ENCODE peak calls at places on chromosome 15, in five cellular contexts. Q is AG04450, R is IMR-90, G is GM23338, X is GM23248. Y is an unnamed sample.

GRCh38 chr15:29268706-29269484 is 727 bp downstream of the NSMCE3 start:
- DNase-seq in Q (no peak), R (peak; percentile 34), G (peak; percentile 66), X (peak; percentile 73), Y (no peak)

GRCh38 chr15:60648928-60649679 is 170.2 kb upstream of the ICE2 start:
- DNase-seq in Q (no peak), R (no peak), G (no peak), X (no peak), Y (no peak)

GRCh38 chr15:87582169-87582568 is 674.4 kb downstream of the NTRK3 start:
- DNase-seq in Q (no peak), R (no peak), G (peak; percentile 56), X (peak; percentile 9), Y (no peak)

GRCh38 chr15:66071621-66072295 is 181.8 kb downstream of the MEGF11 start:
- DNase-seq in Q (no peak), R (no peak), G (no peak), X (peak; percentile 61), Y (no peak)

GRCh38 chr15:60660290-60661051 is 181.5 kb upstream of the ICE2 start:
- DNase-seq in Q (no peak), R (peak; percentile 73), G (no peak), X (peak; percentile 91), Y (peak; percentile 22)

GRCh38 chr15:56613826-56614225 is 119.5 kb downstream of the ZNF280D start:
- DNase-seq in Q (no peak), R (no peak), G (no peak), X (no peak), Y (no peak)

GRCh38 chr15:29045717-29046116 is 159.9 kb downstream of the APBA2 start:
- DNase-seq in Q (no peak), R (peak; percentile 73), G (no peak), X (peak; percentile 39), Y (no peak)

GRCh38 chr15:69701198-69701597 is 248.6 kb downstream of the RPLP1 start:
- DNase-seq in Q (no peak), R (no peak), G (no peak), X (no peak), Y (no peak)

GRCh38 chr15:98941595-98942255 is 65.9 kb downstream of the PGPEP1L start:
- DNase-seq in Q (no peak), R (no peak), G (no peak), X (no peak), Y (no peak)

GRCh38 chr15:36432162-36432561 is 147.3 kb upstream of the CDIN1 start:
- DNase-seq in Q (peak; percentile 26), R (peak; percentile 88), G (no peak), X (peak; percentile 74), Y (no peak)

GRCh38 chr15:70088887-70089691 is 8.6 kb downstream of the TLE3 start:
- DNase-seq in Q (no peak), R (peak; percentile 71), G (peak; percentile 46), X (peak; percentile 88), Y (no peak)

GRCh38 chr15:43317566-43318184 is 12.7 kb downstream of the LCMT2 start:
- DNase-seq in Q (no peak), R (no peak), G (no peak), X (no peak), Y (no peak)

GRCh38 chr15:63872759-63873510 is 39.2 kb upstream of the HERC1 start:
- DNase-seq in Q (no peak), R (peak; percentile 53), G (no peak), X (peak; percentile 38), Y (no peak)

GRCh38 chr15:96264801-96265515 is 65.5 kb upstream of the NR2F2 start:
- DNase-seq in Q (no peak), R (peak; percentile 60), G (no peak), X (peak; percentile 53), Y (no peak)

GRCh38 chr15:99019558-99020540 is 12.3 kb upstream of the PGPEP1L start:
- DNase-seq in Q (no peak), R (peak; percentile 65), G (no peak), X (peak; percentile 95), Y (peak; percentile 3)

GRCh38 chr15:101070502-101071273 is 151.5 kb downstream of the LRRK1 start:
- DNase-seq in Q (peak; percentile 30), R (peak; percentile 89), G (peak; percentile 41), X (peak; percentile 90), Y (no peak)

GRCh38 chr15:96285306-96285705 is 45.2 kb upstream of the NR2F2 start:
- DNase-seq in Q (peak; percentile 97), R (peak; percentile 99), G (no peak), X (peak; percentile 80), Y (no peak)

GRCh38 chr15:48645558-48646330 is at the start of gene FBN1:
- DNase-seq in Q (peak; percentile 78), R (peak; percentile 90), G (peak; percentile 86), X (peak; percentile 95), Y (peak; percentile 82)

GRCh38 chr15:87416591-87417257 is 839.8 kb downstream of the NTRK3 start:
- DNase-seq in Q (no peak), R (no peak), G (no peak), X (no peak), Y (no peak)

GRCh38 chr15:39908186-39908585 is 11.9 kb downstream of the GPR176 start:
- DNase-seq in Q (peak; percentile 80), R (peak; percentile 96), G (no peak), X (peak; percentile 95), Y (no peak)

GRCh38 chr15:69760263-69760855 is 307.7 kb downstream of the RPLP1 start:
- DNase-seq in Q (no peak), R (peak; percentile 60), G (no peak), X (peak; percentile 53), Y (no peak)

GRCh38 chr15:99453646-99454045 is 112.1 kb upstream of the MEF2A start:
- DNase-seq in Q (no peak), R (no peak), G (no peak), X (no peak), Y (no peak)

GRCh38 chr15:64279131-64279530 is 76.8 kb downstream of the CSNK1G1 start:
- DNase-seq in Q (no peak), R (peak; percentile 49), G (no peak), X (no peak), Y (no peak)

GRCh38 chr15:48005921-48006541 is 114.8 kb upstream of the SLC24A5 start:
- DNase-seq in Q (no peak), R (no peak), G (peak; percentile 65), X (peak; percentile 7), Y (no peak)

GRCh38 chr15:83673385-83673784 is 19.5 kb downstream of the ADAMTSL3 start:
- DNase-seq in Q (no peak), R (no peak), G (no peak), X (no peak), Y (no peak)

GRCh38 chr15:74891469-74891868 is 1.6 kb downstream of the MPI start:
- DNase-seq in Q (no peak), R (no peak), G (no peak), X (no peak), Y (no peak)
- H3K27ac ChIP-seq in Q (no peak overlapping the region), R (no peak overlapping the region), G (no peak overlapping the region), X (no peak overlapping the region), Y (no peak overlapping the region)

DNA sequence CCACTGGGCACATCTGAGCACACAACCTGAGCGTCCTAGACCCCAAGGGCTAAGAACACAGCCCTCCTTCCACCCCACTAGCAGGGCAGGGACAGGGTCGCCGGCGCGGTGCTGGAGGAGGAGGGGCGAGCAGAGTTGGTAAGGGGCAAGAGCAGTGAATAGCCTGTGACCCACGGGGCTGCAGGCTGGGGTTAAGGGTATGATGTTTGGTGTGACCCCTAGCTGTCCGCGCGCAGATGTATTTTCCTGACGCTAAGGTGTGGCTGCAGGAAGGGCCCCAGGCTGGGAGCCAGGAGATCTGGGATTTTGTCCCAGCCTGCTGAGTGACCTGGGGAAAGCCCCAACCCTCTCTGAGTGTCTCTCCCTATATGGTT is 1.3 kb upstream of the C15orf39 start:
- DNase-seq in Q (no peak), R (no peak), G (no peak), X (no peak), Y (no peak)
- H3K27ac ChIP-seq in Q (no peak overlapping the region), R (no peak overlapping the region), G (peak overlapping the region; percentile 59), X (no peak overlapping the region), Y (no peak overlapping the region)

GRCh38 chr15:59218710-59219109 is 12.1 kb downstream of the LDHAL6B start:
- DNase-seq in Q (no peak), R (no peak), G (no peak), X (no peak), Y (no peak)
- H3K27ac ChIP-seq in Q (no peak overlapping the region), R (no peak overlapping the region), G (no peak overlapping the region), X (no peak overlapping the region), Y (no peak overlapping the region)

DNA sequence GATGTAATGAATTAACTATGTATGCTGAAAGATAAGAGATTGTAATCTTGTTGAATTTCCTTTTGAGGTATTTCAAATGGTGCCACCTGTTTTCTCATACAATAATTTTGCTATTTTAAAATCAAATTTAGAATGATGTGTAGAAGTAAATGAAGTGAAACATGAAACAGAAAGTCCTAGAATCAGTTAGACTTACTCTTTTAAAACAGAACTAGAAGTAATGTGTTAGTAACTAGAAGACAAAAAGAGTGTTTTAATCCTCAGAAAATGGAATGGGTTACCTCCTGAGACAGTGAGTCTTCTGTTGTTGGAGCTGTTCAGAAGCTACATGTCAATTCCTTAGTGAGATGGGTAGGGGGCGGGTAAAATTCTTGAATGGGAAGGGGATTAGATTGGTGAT is 8.1 kb upstream of the MAP2K5 start:
- DNase-seq in Q (no peak), R (no peak), G (no peak), X (no peak), Y (no peak)
- H3K27ac ChIP-seq in Q (no peak overlapping the region), R (no peak overlapping the region), G (no peak overlapping the region), X (no peak overlapping the region), Y (no peak overlapping the region)

GRCh38 chr15:90103669-90104329 is 1.5 kb upstream of the IDH2 start:
- DNase-seq in Q (no peak), R (no peak), G (no peak), X (no peak), Y (no peak)

GRCh38 chr15:90099868-90100854 is 2.1 kb downstream of the IDH2 start:
- DNase-seq in Q (no peak), R (peak; percentile 53), G (no peak), X (peak; percentile 94), Y (peak; percentile 20)

GRCh38 chr15:90101969-90102890 is at the start of gene IDH2:
- DNase-seq in Q (peak; percentile 42), R (peak; percentile 79), G (peak; percentile 93), X (peak; percentile 96), Y (peak; percentile 74)

GRCh38 chr15:90099072-90099867 is 3.0 kb downstream of the IDH2 start:
- DNase-seq in Q (no peak), R (no peak), G (peak; percentile 9), X (no peak), Y (no peak)

DNA sequence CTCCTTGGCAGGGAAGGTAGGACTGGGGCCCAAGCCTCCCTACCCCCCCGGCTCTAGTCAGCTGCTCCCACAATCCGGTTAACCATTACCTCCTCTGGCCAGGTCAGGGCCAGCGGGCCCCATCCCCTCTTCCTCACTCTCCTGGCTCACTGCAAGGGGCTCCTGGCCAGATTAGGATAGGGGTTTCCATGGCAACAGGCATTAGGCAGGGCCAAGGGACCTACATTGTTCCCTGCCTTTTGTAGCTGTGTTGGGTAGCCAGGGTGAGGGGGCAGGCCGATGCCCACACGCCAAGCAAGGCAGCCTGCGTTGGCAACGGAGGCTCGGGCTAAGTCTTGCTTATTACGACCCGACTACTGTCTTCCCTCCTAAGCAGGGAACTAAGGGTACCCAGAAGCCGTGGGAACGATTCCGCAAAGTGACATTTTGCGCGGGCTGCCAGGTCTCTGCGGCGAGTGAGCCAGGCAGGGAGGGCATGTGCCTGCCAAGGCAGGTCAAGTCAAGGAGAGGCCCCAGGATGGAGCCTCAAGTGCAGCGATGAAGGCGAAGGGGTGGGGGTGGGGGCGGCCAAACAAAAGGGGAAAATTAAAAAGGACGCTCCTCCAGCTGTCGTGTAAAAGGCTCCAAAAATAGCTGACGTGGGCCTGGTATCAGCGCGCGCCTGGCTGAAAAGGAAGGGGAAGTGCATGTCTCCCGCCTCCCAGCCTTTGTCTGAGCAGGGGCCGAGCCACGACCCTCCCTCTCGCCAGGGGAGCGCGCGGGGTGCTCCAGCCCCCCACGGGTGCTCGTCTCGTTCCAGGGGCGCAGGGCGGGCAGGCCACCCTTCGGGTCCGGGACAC is 919 bp downstream of the IDH2 start:
- DNase-seq in Q (no peak), R (no peak), G (peak; percentile 87), X (peak; percentile 67), Y (peak; percentile 62)
- H3K27ac ChIP-seq in Q (peak overlapping the region; percentile 39), R (peak overlapping the region; percentile 58), G (no peak overlapping the region), X (peak overlapping the region; percentile 99), Y (peak overlapping the region; percentile 97)